ENCODE peak calls at places on chromosome 6, in four cellular contexts. D is Right ventricle myocardium inferior, R is NCI-H748 treated with DMSO at 0.1 percent for 48 hours, Z is GM23248. F is an unnamed sample.

GRCh38 chr6:113055086-113055485 is 708.0 kb downstream of the RFPL4B start:
- DNase-seq in Z (no peak), D (no peak), R (no peak), F (no peak)

GRCh38 chr6:17102258-17102870 is 514 bp downstream of the STMND1 start:
- DNase-seq in D (no peak), R (peak; percentile 20), Z (no peak), F (no peak)

GRCh38 chr6:132122871-132123270 is 171.7 kb upstream of the CCN2 start:
- DNase-seq in Z (no peak), D (no peak), R (no peak), F (no peak)

GRCh38 chr6:141103246-141103645 is 1029.5 kb upstream of the GJE1 start:
- DNase-seq in Z (peak; percentile 82), R (peak; percentile 21), D (no peak), F (no peak)

GRCh38 chr6:53797304-53797703 is 2.5 kb downstream of the LRRC1 start:
- DNase-seq in R (no peak), Z (no peak), D (no peak), F (no peak)

GRCh38 chr6:132511836-132512230 is 1.1 kb downstream of the STX7 start:
- DNase-seq in D (peak; percentile 9), R (no peak), Z (no peak), F (no peak)

GRCh38 chr6:130303436-130303835 is 62.4 kb upstream of the TMEM200A start:
- DNase-seq in R (no peak), Z (peak; percentile 69), D (no peak), F (no peak)

GRCh38 chr6:157648561-157648960 is 174.5 kb upstream of the SNX9 start:
- DNase-seq in D (no peak), Z (peak; percentile 26), R (no peak), F (no peak)

GRCh38 chr6:157961116-157961515 is 20.5 kb upstream of the SYNJ2 start:
- DNase-seq in R (no peak), D (no peak), Z (no peak), F (no peak)

GRCh38 chr6:27825025-27825823 is 87.0 kb downstream of the OR2B2 start:
- DNase-seq in R (peak; percentile 35), Z (no peak), D (no peak), F (no peak)

F was measured in kidney.